ENCODE peak calls at places on chromosomes 16 and 17, in six cellular contexts. I is EH; L is stimulated activated CD8-positive, alpha-beta memory T cell treated with anti-CD3 and anti-CD28 coated beads, Interleukin-4, amount 100 ng/mL, for 4 hours; P is HFFc6; Y is naive thymus-derived CD8-positive, alpha-beta T cell; F is NCI-H446. M is an unnamed sample.

GRCh38 chr17:50424246-50425000 is 1.6 kb upstream of the ACSF2 start:
- DNase-seq in I (no peak), L (no peak), P (no peak), Y (no peak), F (no peak), M (no peak)

GRCh38 chr17:41522301-41523224 is 3.9 kb upstream of the KRT15 start:
- DNase-seq in I (no peak), L (no peak), P (no peak), Y (no peak), F (no peak), M (no peak)

GRCh38 chr16:66549284-66550131 is at the start of gene TK2:
- DNase-seq in I (peak), L (peak), P (peak), Y (peak), F (peak), M (no peak)

GRCh38 chr16:66900721-66901441 is 17.8 kb downstream of the CDH16 start:
- DNase-seq in I (peak), L (no peak), P (no peak), Y (no peak), F (no peak), M (no peak)

GRCh38 chr17:37067555-37068111 is 118.9 kb downstream of the AATF start:
- DNase-seq in I (peak), L (no peak), P (peak), Y (no peak), F (no peak), M (peak)

GRCh38 chr16:61858996-61859395 is 177.2 kb downstream of the CDH8 start:
- DNase-seq in I (peak), L (no peak), P (no peak), Y (no peak), F (no peak), M (no peak)

GRCh38 chr17:80517641-80518040 is 27.0 kb upstream of the RPTOR start:
- DNase-seq in I (no peak), L (no peak), P (no peak), Y (no peak), F (no peak), M (no peak)

GRCh38 chr16:19410435-19411153 is 7.1 kb upstream of the TMC5 start:
- DNase-seq in I (no peak), L (no peak), P (no peak), Y (no peak), F (no peak), M (no peak)

GRCh38 chr16:53085539-53086450 is 31.0 kb downstream of the CHD9 start:
- DNase-seq in I (peak), L (no peak), P (peak), Y (no peak), F (peak), M (no peak)

GRCh38 chr17:5399767-5400166 is 19.7 kb downstream of the NUP88 start:
- DNase-seq in I (no peak), L (no peak), P (no peak), Y (no peak), F (no peak), M (no peak)

GRCh38 chr16:69535123-69536050 is 30.4 kb upstream of the NFAT5 start:
- DNase-seq in I (peak), L (no peak), P (peak), Y (no peak), F (no peak), M (no peak)

GRCh38 chr16:29903579-29903978 is 3.3 kb downstream of the ASPHD1 start:
- DNase-seq in I (no peak), L (no peak), P (no peak), Y (no peak), F (no peak), M (no peak)

GRCh38 chr17:62887437-62887836 is 78.6 kb upstream of the TANC2 start:
- DNase-seq in I (no peak), L (no peak), P (no peak), Y (no peak), F (no peak), M (no peak)

GRCh38 chr17:81903896-81904599 is 2.0 kb downstream of the NPB start:
- DNase-seq in I (no peak), L (no peak), P (no peak), Y (no peak), F (no peak), M (no peak)

GRCh38 chr17:36496018-36496789 is 9.7 kb downstream of the ZNHIT3 start:
- DNase-seq in I (peak), L (no peak), P (peak), Y (no peak), F (no peak), M (no peak)

GRCh38 chr16:10601444-10602401 is 21.3 kb upstream of the EMP2 start:
- DNase-seq in I (no peak), L (no peak), P (no peak), Y (no peak), F (no peak), M (no peak)

GRCh38 chr16:88456356-88457292 is 3.5 kb downstream of the ZFPM1 start:
- DNase-seq in I (no peak), L (peak), P (no peak), Y (no peak), F (no peak), M (no peak)

GRCh38 chr17:27430882-27431491 is 25.3 kb upstream of the KSR1 start:
- DNase-seq in I (peak), L (no peak), P (peak), Y (no peak), F (no peak), M (peak)

GRCh38 chr17:35169964-35170363 is 22.3 kb downstream of the UNC45B start:
- DNase-seq in I (no peak), L (no peak), P (no peak), Y (no peak), F (no peak), M (no peak)

GRCh38 chr17:21012736-21013135 is 30.1 kb downstream of the USP22 start:
- DNase-seq in I (no peak), L (no peak), P (no peak), Y (no peak), F (no peak), M (no peak)

GRCh38 chr17:33459078-33459940 is 166.2 kb upstream of the ASIC2 start:
- DNase-seq in I (no peak), L (no peak), P (no peak), Y (no peak), F (no peak), M (no peak)

M was measured in H4.